ENCODE peak calls at places on chromosomes 2 and 18, in six cellular contexts. One of them, this sample, is unnamed.

GRCh38 chr2:2025803-2026202 is 281.5 kb upstream of the PXDN start:
- DNase-seq in GDM1: no peak
- DNase-seq in iris pigment epithelial cell: no peak
- DNase-seq in amygdala: no peak
- DNase-seq in T follicular helper cell: no peak
- DNase-seq in astrocyte of the spinal cord: no peak
- DNase-seq in this sample: no peak

GRCh38 chr18:23077493-23078256 is 57.6 kb upstream of the CABLES1 start:
- DNase-seq in T follicular helper cell: no peak
- DNase-seq in amygdala: no peak
- DNase-seq in GDM1: no peak
- DNase-seq in iris pigment epithelial cell: no peak
- DNase-seq in astrocyte of the spinal cord: peak
- DNase-seq in this sample: no peak

GRCh38 chr2:166765141-166765540 is 123.1 kb upstream of the XIRP2 start:
- DNase-seq in iris pigment epithelial cell: peak
- DNase-seq in GDM1: no peak
- DNase-seq in T follicular helper cell: no peak
- DNase-seq in amygdala: no peak
- DNase-seq in astrocyte of the spinal cord: peak
- DNase-seq in this sample: no peak

GRCh38 chr2:8525582-8526402 is 156.1 kb upstream of the ID2 start:
- DNase-seq in amygdala: peak
- DNase-seq in T follicular helper cell: no peak
- DNase-seq in GDM1: peak
- DNase-seq in iris pigment epithelial cell: peak
- DNase-seq in astrocyte of the spinal cord: peak
- DNase-seq in this sample: no peak

GRCh38 chr2:203993011-203993410 is 56.4 kb downstream of the ICOS start:
- DNase-seq in astrocyte of the spinal cord: no peak
- DNase-seq in amygdala: no peak
- DNase-seq in iris pigment epithelial cell: no peak
- DNase-seq in GDM1: no peak
- DNase-seq in T follicular helper cell: no peak
- DNase-seq in this sample: no peak

GRCh38 chr2:156327835-156328401 is 4.6 kb downstream of the NR4A2 start:
- DNase-seq in T follicular helper cell: no peak
- DNase-seq in GDM1: no peak
- DNase-seq in iris pigment epithelial cell: no peak
- DNase-seq in amygdala: no peak
- DNase-seq in astrocyte of the spinal cord: no peak
- DNase-seq in this sample: no peak

GRCh38 chr18:42053188-42053781 is 98.3 kb downstream of the PIK3C3 start:
- DNase-seq in astrocyte of the spinal cord: peak
- DNase-seq in iris pigment epithelial cell: peak
- DNase-seq in amygdala: peak
- DNase-seq in GDM1: peak
- DNase-seq in T follicular helper cell: peak
- DNase-seq in this sample: peak

GRCh38 chr2:20225294-20226151 is 593 bp upstream of the SDC1 start:
- DNase-seq in iris pigment epithelial cell: peak
- DNase-seq in amygdala: peak
- DNase-seq in GDM1: peak
- DNase-seq in astrocyte of the spinal cord: peak
- DNase-seq in T follicular helper cell: no peak
- DNase-seq in this sample: no peak

GRCh38 chr2:31401580-31401979 is 13.0 kb downstream of the XDH start:
- DNase-seq in amygdala: no peak
- DNase-seq in T follicular helper cell: no peak
- DNase-seq in iris pigment epithelial cell: peak
- DNase-seq in GDM1: no peak
- DNase-seq in astrocyte of the spinal cord: peak
- DNase-seq in this sample: no peak

GRCh38 chr2:105862843-105863242 is 118.1 kb downstream of the NCK2 start:
- DNase-seq in T follicular helper cell: no peak
- DNase-seq in GDM1: no peak
- DNase-seq in amygdala: no peak
- DNase-seq in astrocyte of the spinal cord: no peak
- DNase-seq in iris pigment epithelial cell: no peak
- DNase-seq in this sample: no peak